ENCODE peak calls at places on chromosomes 12 and 14, in four cellular contexts. O is memory B cell; E is stimulated activated CD4-positive, alpha-beta T cell treated with anti-CD3 and anti-CD28 coated beads, Interleukin-1b, Interleukin-23, amount 100 ng/mL, for 24 hours; I is amniotic stem cell. L is an unnamed sample.

GRCh38 chr14:23571701-23572523 is 4.3 kb upstream of the AP1G2 start:
- DNase-seq in O (no peak), E (no peak), I (no peak), L (no peak)

GRCh38 chr14:90400904-90401561 is 4.2 kb downstream of the CALM1 start:
- DNase-seq in O (no peak), E (no peak), I (no peak), L (no peak)

GRCh38 chr14:42541535-42542001 is 934.9 kb downstream of the LRFN5 start:
- DNase-seq in O (no peak), E (no peak), I (no peak), L (peak)

GRCh38 chr14:105860615-105861580 is 334.5 kb downstream of the TMEM121 start:
- DNase-seq in O (peak), E (no peak), I (no peak), L (no peak)

GRCh38 chr12:89082354-89082753 is 269.9 kb downstream of the DUSP6 start:
- DNase-seq in O (no peak), E (no peak), I (no peak), L (no peak)

GRCh38 chr14:65560340-65561027 is 148.0 kb downstream of the FUT8 start:
- DNase-seq in O (no peak), E (no peak), I (no peak), L (peak)

GRCh38 chr12:112308652-112309051 is 73.6 kb downstream of the HECTD4 start:
- DNase-seq in O (no peak), E (no peak), I (no peak), L (no peak)

GRCh38 chr14:99425272-99425681 is 55.4 kb downstream of the SETD3 start:
- DNase-seq in O (no peak), E (no peak), I (no peak), L (no peak)

GRCh38 chr12:108691995-108692808 is 39.1 kb downstream of the CORO1C start:
- DNase-seq in O (no peak), E (no peak), I (no peak), L (no peak)

GRCh38 chr12:22271036-22271435 is 63.5 kb downstream of the ST8SIA1 start:
- DNase-seq in O (no peak), E (no peak), I (no peak), L (no peak)

GRCh38 chr12:56521590-56522371 is at the start of gene RBMS2:
- DNase-seq in O (no peak), E (no peak), I (peak), L (peak)

GRCh38 chr14:56474419-56475022 is 105.1 kb upstream of the TMEM260 start:
- DNase-seq in O (no peak), E (no peak), I (no peak), L (peak)

GRCh38 chr14:82190812-82191211 is 657.2 kb upstream of the SEL1L start:
- DNase-seq in O (no peak), E (no peak), I (no peak), L (no peak)

GRCh38 chr12:26156201-26156871 is 31.5 kb upstream of the BHLHE41 start:
- DNase-seq in O (peak), E (no peak), I (no peak), L (peak)

GRCh38 chr14:32826404-32827082 is 112.1 kb upstream of the NPAS3 start:
- DNase-seq in O (no peak), E (no peak), I (no peak), L (no peak)

GRCh38 chr14:99737956-99738667 is 54.0 kb downstream of the CYP46A1 start:
- DNase-seq in O (no peak), E (no peak), I (no peak), L (no peak)

GRCh38 chr14:82879949-82880535 is 1346.4 kb upstream of the SEL1L start:
- DNase-seq in O (no peak), E (no peak), I (no peak), L (no peak)

GRCh38 chr12:132954471-132955048 is 1.5 kb downstream of the ZNF605 start:
- DNase-seq in O (no peak), E (no peak), I (no peak), L (no peak)

GRCh38 chr12:67940780-67941243 is 48.4 kb upstream of the IFNG-AS1 start:
- DNase-seq in O (no peak), E (no peak), I (no peak), L (peak)